ENCODE peak calls at places on chromosomes 5 and 9, in eight cellular contexts. One of them, this sample, is unnamed.

GRCh38 chr5:35136386-35136785 is 88.6 kb upstream of the AGXT2 start:
- DNase-seq in H9: no peak
- DNase-seq in SJSA1: no peak
- DNase-seq in heart left ventricle: no peak
- DNase-seq in K562: no peak
- DNase-seq in GM23248: peak
- DNase-seq in CD4-positive, alpha-beta memory T cell: no peak
- DNase-seq in small intestine: no peak
- DNase-seq in this sample: no peak

GRCh38 chr5:166433679-166434078 is 1857.8 kb upstream of the WWC1 start:
- DNase-seq in H9: no peak
- DNase-seq in SJSA1: no peak
- DNase-seq in heart left ventricle: no peak
- DNase-seq in K562: no peak
- DNase-seq in GM23248: no peak
- DNase-seq in CD4-positive, alpha-beta memory T cell: no peak
- DNase-seq in small intestine: no peak
- DNase-seq in this sample: no peak

GRCh38 chr9:126607731-126608130 is 6.0 kb upstream of the LMX1B start:
- DNase-seq in H9: no peak
- DNase-seq in SJSA1: no peak
- DNase-seq in heart left ventricle: no peak
- DNase-seq in K562: no peak
- DNase-seq in GM23248: no peak
- DNase-seq in CD4-positive, alpha-beta memory T cell: no peak
- DNase-seq in small intestine: no peak
- DNase-seq in this sample: peak

GRCh38 chr5:97062046-97062445 is 80.4 kb downstream of the LIX1 start:
- DNase-seq in H9: peak
- DNase-seq in SJSA1: no peak
- DNase-seq in heart left ventricle: no peak
- DNase-seq in K562: no peak
- DNase-seq in GM23248: no peak
- DNase-seq in CD4-positive, alpha-beta memory T cell: no peak
- DNase-seq in small intestine: no peak
- DNase-seq in this sample: no peak

GRCh38 chr5:14491505-14491904 is 90.1 kb upstream of the OTULINL start:
- DNase-seq in H9: no peak
- DNase-seq in SJSA1: no peak
- DNase-seq in heart left ventricle: no peak
- DNase-seq in K562: no peak
- DNase-seq in GM23248: peak
- DNase-seq in CD4-positive, alpha-beta memory T cell: no peak
- DNase-seq in small intestine: no peak
- DNase-seq in this sample: no peak

GRCh38 chr5:150486402-150487198 is 21.3 kb upstream of the NDST1 start:
- DNase-seq in H9: peak
- DNase-seq in SJSA1: peak
- DNase-seq in heart left ventricle: peak
- DNase-seq in K562: peak
- DNase-seq in GM23248: peak
- DNase-seq in CD4-positive, alpha-beta memory T cell: peak
- DNase-seq in small intestine: no peak
- DNase-seq in this sample: peak

GRCh38 chr9:94850540-94851434 is 124.3 kb downstream of the AOPEP start:
- DNase-seq in H9: no peak
- DNase-seq in SJSA1: no peak
- DNase-seq in heart left ventricle: no peak
- DNase-seq in K562: no peak
- DNase-seq in GM23248: no peak
- DNase-seq in CD4-positive, alpha-beta memory T cell: no peak
- DNase-seq in small intestine: no peak
- DNase-seq in this sample: no peak

GRCh38 chr5:170552486-170553122 is 48.8 kb downstream of the KCNIP1 start:
- DNase-seq in H9: peak
- DNase-seq in SJSA1: peak
- DNase-seq in heart left ventricle: peak
- DNase-seq in K562: no peak
- DNase-seq in GM23248: peak
- DNase-seq in CD4-positive, alpha-beta memory T cell: no peak
- DNase-seq in small intestine: peak
- DNase-seq in this sample: peak

GRCh38 chr5:151020304-151021031 is at the start of gene GPX3:
- DNase-seq in H9: peak
- DNase-seq in SJSA1: peak
- DNase-seq in heart left ventricle: peak
- DNase-seq in K562: no peak
- DNase-seq in GM23248: peak
- DNase-seq in CD4-positive, alpha-beta memory T cell: no peak
- DNase-seq in small intestine: peak
- DNase-seq in this sample: peak

DNA sequence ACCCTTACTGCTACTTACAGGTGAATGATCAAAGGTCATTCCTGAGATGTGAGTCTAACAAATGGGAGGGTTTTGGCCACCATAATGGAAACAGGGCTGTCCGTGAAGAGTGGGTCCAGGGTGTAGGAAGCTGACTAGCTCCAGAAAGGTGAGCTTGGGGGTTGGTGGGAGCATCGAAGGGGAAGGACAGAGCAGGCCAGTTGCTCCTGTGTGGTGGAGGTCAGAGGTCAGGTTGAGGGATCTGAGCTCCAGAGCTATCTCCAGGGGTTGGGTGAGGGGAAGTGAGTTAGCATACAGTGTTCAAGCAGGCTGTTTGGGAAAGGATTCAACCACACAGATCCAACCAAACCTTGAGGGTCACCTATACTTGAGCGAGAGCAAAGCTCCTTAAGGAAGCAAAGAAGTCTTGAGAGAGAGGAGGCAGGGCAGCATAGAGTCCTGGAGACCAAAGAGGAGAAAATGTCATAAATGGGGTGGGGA is 18.7 kb upstream of the GLDC start:
- DNase-seq in H9: no peak
- DNase-seq in SJSA1: no peak
- DNase-seq in heart left ventricle: no peak
- DNase-seq in K562: no peak
- DNase-seq in GM23248: no peak
- DNase-seq in CD4-positive, alpha-beta memory T cell: no peak
- DNase-seq in small intestine: no peak
- DNase-seq in this sample: no peak
- H3K27ac ChIP-seq in H9: no peak
- H3K27ac ChIP-seq in SJSA1: no peak
- H3K27ac ChIP-seq in heart left ventricle: no peak
- H3K27ac ChIP-seq in K562: no peak
- H3K27ac ChIP-seq in GM23248: no peak
- H3K27ac ChIP-seq in CD4-positive, alpha-beta memory T cell: no peak
- H3K27ac ChIP-seq in small intestine: no peak
- H3K27ac ChIP-seq in this sample: no peak

GRCh38 chr5:132280371-132281240 is 13.6 kb upstream of the SLC22A4 start:
- DNase-seq in H9: peak
- DNase-seq in SJSA1: peak
- DNase-seq in heart left ventricle: no peak
- DNase-seq in K562: no peak
- DNase-seq in GM23248: no peak
- DNase-seq in CD4-positive, alpha-beta memory T cell: no peak
- DNase-seq in small intestine: no peak
- DNase-seq in this sample: no peak

GRCh38 chr5:132275367-132276220 is 18.1 kb downstream of the PDLIM4 start:
- DNase-seq in H9: no peak
- DNase-seq in SJSA1: no peak
- DNase-seq in heart left ventricle: no peak
- DNase-seq in K562: no peak
- DNase-seq in GM23248: no peak
- DNase-seq in CD4-positive, alpha-beta memory T cell: no peak
- DNase-seq in small intestine: no peak
- DNase-seq in this sample: no peak

GRCh38 chr5:132281856-132282614 is 12.2 kb upstream of the SLC22A4 start:
- DNase-seq in H9: peak
- DNase-seq in SJSA1: peak
- DNase-seq in heart left ventricle: no peak
- DNase-seq in K562: no peak
- DNase-seq in GM23248: no peak
- DNase-seq in CD4-positive, alpha-beta memory T cell: no peak
- DNase-seq in small intestine: no peak
- DNase-seq in this sample: no peak

GRCh38 chr5:132279801-132280200 is 14.4 kb upstream of the SLC22A4 start:
- DNase-seq in H9: no peak
- DNase-seq in SJSA1: no peak
- DNase-seq in heart left ventricle: no peak
- DNase-seq in K562: no peak
- DNase-seq in GM23248: no peak
- DNase-seq in CD4-positive, alpha-beta memory T cell: no peak
- DNase-seq in small intestine: no peak
- DNase-seq in this sample: no peak

DNA sequence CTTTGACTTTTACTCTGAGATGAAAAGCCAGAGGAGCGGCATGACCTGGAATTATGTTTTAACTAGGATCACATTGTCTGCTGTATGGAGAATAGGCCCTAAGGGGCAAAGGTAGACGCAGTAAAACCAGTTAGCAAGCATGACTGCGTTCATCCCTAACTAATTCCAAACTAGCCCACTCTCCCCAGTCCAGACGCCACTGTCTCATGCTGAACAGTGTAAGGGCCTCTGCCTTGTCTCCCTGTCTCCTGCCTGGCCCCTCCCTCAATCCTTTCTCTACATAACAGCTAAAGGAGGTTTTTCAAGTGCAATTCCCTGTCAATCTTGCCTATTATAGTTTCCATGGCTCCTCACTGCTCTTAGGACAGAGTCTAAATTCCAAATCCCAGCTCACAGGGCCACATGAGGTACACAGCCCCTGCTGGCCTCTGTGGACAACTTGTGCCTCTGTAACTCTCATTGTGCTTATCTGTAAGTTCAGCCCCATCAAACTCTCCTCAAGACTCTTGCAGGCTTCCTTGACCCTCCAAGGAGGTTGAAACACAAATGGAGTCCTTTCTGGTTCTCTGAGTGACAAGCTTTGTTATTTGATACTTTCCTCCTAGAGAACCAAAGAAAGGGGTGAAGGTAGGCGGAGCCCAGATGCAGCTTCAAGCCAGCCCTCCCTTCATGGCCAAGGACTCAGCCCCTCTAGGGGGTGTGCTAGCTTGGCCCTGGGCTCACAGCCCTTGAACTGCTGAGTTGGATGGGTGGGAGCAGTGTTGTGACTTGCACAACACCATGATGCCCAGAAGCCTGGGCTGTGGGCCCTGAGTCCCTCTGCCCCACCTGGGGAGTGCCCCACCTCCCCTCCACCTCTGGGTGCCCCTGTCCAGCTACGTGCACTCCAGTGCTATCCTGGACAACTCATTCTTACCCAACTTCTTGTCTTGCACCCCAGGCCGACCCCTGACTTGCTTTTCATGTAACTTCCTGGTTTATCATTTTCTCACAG is 15.9 kb upstream of the SLC22A4 start:
- DNase-seq in H9: peak
- DNase-seq in SJSA1: no peak
- DNase-seq in heart left ventricle: no peak
- DNase-seq in K562: peak
- DNase-seq in GM23248: no peak
- DNase-seq in CD4-positive, alpha-beta memory T cell: no peak
- DNase-seq in small intestine: peak
- DNase-seq in this sample: no peak
- H3K27ac ChIP-seq in H9: no peak
- H3K27ac ChIP-seq in SJSA1: no peak
- H3K27ac ChIP-seq in heart left ventricle: no peak
- H3K27ac ChIP-seq in K562: peak
- H3K27ac ChIP-seq in GM23248: no peak
- H3K27ac ChIP-seq in CD4-positive, alpha-beta memory T cell: no peak
- H3K27ac ChIP-seq in small intestine: peak
- H3K27ac ChIP-seq in this sample: no peak

GRCh38 chr5:175695161-175696126 is 37.6 kb downstream of the HRH2 start:
- DNase-seq in H9: no peak
- DNase-seq in SJSA1: no peak
- DNase-seq in heart left ventricle: no peak
- DNase-seq in K562: no peak
- DNase-seq in GM23248: no peak
- DNase-seq in CD4-positive, alpha-beta memory T cell: no peak
- DNase-seq in small intestine: no peak
- DNase-seq in this sample: no peak

GRCh38 chr5:175694371-175695160 is 36.7 kb downstream of the HRH2 start:
- DNase-seq in H9: no peak
- DNase-seq in SJSA1: no peak
- DNase-seq in heart left ventricle: no peak
- DNase-seq in K562: no peak
- DNase-seq in GM23248: no peak
- DNase-seq in CD4-positive, alpha-beta memory T cell: no peak
- DNase-seq in small intestine: peak
- DNase-seq in this sample: no peak

GRCh38 chr5:175692235-175692995 is 34.5 kb downstream of the HRH2 start:
- DNase-seq in H9: no peak
- DNase-seq in SJSA1: no peak
- DNase-seq in heart left ventricle: no peak
- DNase-seq in K562: no peak
- DNase-seq in GM23248: no peak
- DNase-seq in CD4-positive, alpha-beta memory T cell: no peak
- DNase-seq in small intestine: no peak
- DNase-seq in this sample: no peak

GRCh38 chr5:175692996-175693700 is 35.3 kb downstream of the HRH2 start:
- DNase-seq in H9: no peak
- DNase-seq in SJSA1: no peak
- DNase-seq in heart left ventricle: no peak
- DNase-seq in K562: no peak
- DNase-seq in GM23248: no peak
- DNase-seq in CD4-positive, alpha-beta memory T cell: no peak
- DNase-seq in small intestine: no peak
- DNase-seq in this sample: no peak

DNA sequence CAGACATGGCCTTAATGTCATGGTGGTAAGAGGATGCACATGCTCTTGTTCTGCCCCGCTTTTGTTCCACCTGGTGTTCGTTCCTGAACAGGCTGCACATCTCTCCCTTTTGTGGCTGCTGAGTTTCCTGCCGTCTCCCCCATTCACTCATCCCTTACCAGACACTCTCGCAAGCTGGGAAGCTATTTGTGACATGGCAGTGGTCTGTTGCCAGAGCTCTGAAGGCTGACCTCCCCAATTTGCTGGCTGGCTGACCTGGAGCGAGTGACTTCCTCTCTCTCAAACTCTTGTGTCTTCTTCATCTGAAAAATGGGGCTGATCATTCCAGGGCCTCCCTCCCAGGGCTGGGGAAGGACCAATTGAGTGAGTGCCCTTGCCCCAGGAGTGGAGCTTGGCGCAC is 35.9 kb downstream of the HRH2 start:
- DNase-seq in H9: no peak
- DNase-seq in SJSA1: no peak
- DNase-seq in heart left ventricle: no peak
- DNase-seq in K562: no peak
- DNase-seq in GM23248: no peak
- DNase-seq in CD4-positive, alpha-beta memory T cell: no peak
- DNase-seq in small intestine: no peak
- DNase-seq in this sample: no peak
- H3K27ac ChIP-seq in H9: no peak
- H3K27ac ChIP-seq in SJSA1: no peak
- H3K27ac ChIP-seq in heart left ventricle: peak
- H3K27ac ChIP-seq in K562: no peak
- H3K27ac ChIP-seq in GM23248: no peak
- H3K27ac ChIP-seq in CD4-positive, alpha-beta memory T cell: no peak
- H3K27ac ChIP-seq in small intestine: no peak
- H3K27ac ChIP-seq in this sample: no peak

DNA sequence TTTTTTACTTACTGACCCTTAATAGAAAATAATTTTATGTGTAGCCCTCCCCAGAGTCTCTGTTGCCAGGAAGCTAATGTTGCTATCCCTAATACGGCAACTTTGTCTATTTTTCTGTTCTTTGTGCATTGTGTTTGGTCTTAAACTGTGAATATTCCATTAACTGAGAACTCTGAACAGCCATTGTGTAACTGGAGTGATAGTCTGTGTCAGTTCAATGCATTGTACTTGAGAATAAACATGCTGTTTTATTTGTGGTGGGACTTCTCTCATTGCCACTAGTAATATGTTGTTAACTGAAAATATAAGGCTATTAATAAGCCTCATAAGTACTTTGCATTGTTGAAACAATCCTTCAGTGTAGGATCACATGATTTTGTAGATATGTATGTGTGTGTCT is 278.3 kb upstream of the DMRT1 start:
- DNase-seq in H9: no peak
- DNase-seq in SJSA1: no peak
- DNase-seq in heart left ventricle: no peak
- DNase-seq in K562: no peak
- DNase-seq in GM23248: no peak
- DNase-seq in CD4-positive, alpha-beta memory T cell: no peak
- DNase-seq in small intestine: no peak
- DNase-seq in this sample: no peak
- H3K27ac ChIP-seq in H9: no peak
- H3K27ac ChIP-seq in SJSA1: no peak
- H3K27ac ChIP-seq in heart left ventricle: no peak
- H3K27ac ChIP-seq in K562: no peak
- H3K27ac ChIP-seq in GM23248: no peak
- H3K27ac ChIP-seq in CD4-positive, alpha-beta memory T cell: no peak
- H3K27ac ChIP-seq in small intestine: no peak
- H3K27ac ChIP-seq in this sample: no peak